ENCODE peak calls at places on chromosomes 6 and 20, in five cellular contexts. Z is K562, B is HepG2, V is H1, E is GM12878. F is an unnamed sample.

GRCh38 chr20:8787090-8787489 is 281.8 kb upstream of the PLCB4 start:
- DNase-seq in Z (no peak), B (no peak), V (no peak), E (no peak), F (no peak)

GRCh38 chr6:115891111-115891669 is 169.5 kb downstream of the FRK start:
- DNase-seq in Z (no peak), B (no peak), V (no peak), E (peak), F (no peak)

GRCh38 chr6:10633216-10633615 is 61.2 kb downstream of the C6orf52 start:
- DNase-seq in Z (no peak), B (peak), V (no peak), E (peak), F (no peak)

GRCh38 chr6:80676386-80676785 is 569.9 kb downstream of the BCKDHB start:
- DNase-seq in Z (no peak), B (no peak), V (no peak), E (no peak), F (no peak)

GRCh38 chr20:10924628-10925266 is 250.9 kb upstream of the JAG1 start:
- DNase-seq in Z (no peak), B (no peak), V (no peak), E (no peak), F (no peak)

GRCh38 chr6:48412656-48413055 is 301.7 kb upstream of the PTCHD4 start:
- DNase-seq in Z (no peak), B (no peak), V (no peak), E (no peak), F (no peak)

GRCh38 chr20:52524865-52525264 is 333.3 kb upstream of the ZFP64 start:
- DNase-seq in Z (no peak), B (no peak), V (no peak), E (no peak), F (no peak)

GRCh38 chr6:135102191-135102590 is 47.6 kb upstream of the HBS1L start:
- DNase-seq in Z (no peak), B (no peak), V (no peak), E (no peak), F (no peak)

GRCh38 chr6:7918403-7918802 is 7.8 kb upstream of the TXNDC5 start:
- DNase-seq in Z (no peak), B (no peak), V (no peak), E (no peak), F (no peak)

GRCh38 chr20:49792006-49792405 is 20.6 kb upstream of the SLC9A8 start:
- DNase-seq in Z (no peak), B (no peak), V (no peak), E (no peak), F (no peak)

GRCh38 chr6:8389034-8389818 is 46.1 kb downstream of the SLC35B3 start:
- DNase-seq in Z (no peak), B (no peak), V (no peak), E (no peak), F (no peak)

GRCh38 chr6:148502773-148503135 is 160.1 kb downstream of the SASH1 start:
- DNase-seq in Z (no peak), B (no peak), V (no peak), E (no peak), F (no peak)

GRCh38 chr6:21610376-21610775 is 16.8 kb downstream of the SOX4 start:
- DNase-seq in Z (no peak), B (no peak), V (no peak), E (no peak), F (no peak)

GRCh38 chr20:19560876-19561480 is 197.1 kb upstream of the RIN2 start:
- DNase-seq in Z (no peak), B (no peak), V (no peak), E (no peak), F (no peak)

GRCh38 chr6:39901670-39902069 is 32.6 kb downstream of the MOCS1 start:
- DNase-seq in Z (no peak), B (no peak), V (no peak), E (no peak), F (no peak)

GRCh38 chr6:79634491-79634890 is 3.4 kb downstream of the SH3BGRL2 start:
- DNase-seq in Z (no peak), B (no peak), V (no peak), E (no peak), F (no peak)

GRCh38 chr6:142507065-142507464 is 205.3 kb downstream of the ADGRG6 start:
- DNase-seq in Z (no peak), B (no peak), V (no peak), E (no peak), F (no peak)

GRCh38 chr6:43627008-43627825 is 1.8 kb downstream of the GTPBP2 start:
- DNase-seq in Z (peak), B (peak), V (no peak), E (peak), F (no peak)

GRCh38 chr6:163349001-163349680 is 65.4 kb upstream of the QKI start:
- DNase-seq in Z (no peak), B (no peak), V (no peak), E (no peak), F (no peak)

GRCh38 chr6:109769213-109769612 is 78.1 kb downstream of the FIG4 start:
- DNase-seq in Z (no peak), B (no peak), V (no peak), E (no peak), F (no peak)

GRCh38 chr6:15969236-15969778 is 159.6 kb upstream of the MYLIP start:
- DNase-seq in Z (no peak), B (no peak), V (no peak), E (no peak), F (no peak)

GRCh38 chr20:52598306-52598705 is 373.9 kb upstream of the TSHZ2 start:
- DNase-seq in Z (no peak), B (no peak), V (no peak), E (no peak), F (no peak)

GRCh38 chr6:121223212-121223611 is 111.1 kb downstream of the TBC1D32 start:
- DNase-seq in Z (no peak), B (no peak), V (no peak), E (no peak), F (no peak)

GRCh38 chr6:36324715-36325114 is 12.0 kb downstream of the BNIP5 start:
- DNase-seq in Z (no peak), B (no peak), V (no peak), E (no peak), F (no peak)

GRCh38 chr20:36467076-36467999 is 74.0 kb upstream of the MYL9 start:
- DNase-seq in Z (no peak), B (no peak), V (no peak), E (no peak), F (no peak)
- TF ChIP-seq CREB1 in Z (no peak), B (no peak), V (no peak), E (no peak), F (no peak)

GRCh38 chr20:32437391-32438074 is 79.4 kb downstream of the ASXL1 start:
- DNase-seq in Z (no peak), B (peak), V (no peak), E (no peak), F (peak)

GRCh38 chr20:32440758-32441078 is 82.6 kb downstream of the ASXL1 start:
- DNase-seq in Z (no peak), B (no peak), V (no peak), E (no peak), F (no peak)

GRCh38 chr20:32440069-32440757 is 82.1 kb downstream of the ASXL1 start:
- DNase-seq in Z (no peak), B (no peak), V (no peak), E (no peak), F (no peak)

GRCh38 chr20:32438331-32438858 is 80.3 kb downstream of the ASXL1 start:
- DNase-seq in Z (no peak), B (no peak), V (no peak), E (no peak), F (no peak)

DNA sequence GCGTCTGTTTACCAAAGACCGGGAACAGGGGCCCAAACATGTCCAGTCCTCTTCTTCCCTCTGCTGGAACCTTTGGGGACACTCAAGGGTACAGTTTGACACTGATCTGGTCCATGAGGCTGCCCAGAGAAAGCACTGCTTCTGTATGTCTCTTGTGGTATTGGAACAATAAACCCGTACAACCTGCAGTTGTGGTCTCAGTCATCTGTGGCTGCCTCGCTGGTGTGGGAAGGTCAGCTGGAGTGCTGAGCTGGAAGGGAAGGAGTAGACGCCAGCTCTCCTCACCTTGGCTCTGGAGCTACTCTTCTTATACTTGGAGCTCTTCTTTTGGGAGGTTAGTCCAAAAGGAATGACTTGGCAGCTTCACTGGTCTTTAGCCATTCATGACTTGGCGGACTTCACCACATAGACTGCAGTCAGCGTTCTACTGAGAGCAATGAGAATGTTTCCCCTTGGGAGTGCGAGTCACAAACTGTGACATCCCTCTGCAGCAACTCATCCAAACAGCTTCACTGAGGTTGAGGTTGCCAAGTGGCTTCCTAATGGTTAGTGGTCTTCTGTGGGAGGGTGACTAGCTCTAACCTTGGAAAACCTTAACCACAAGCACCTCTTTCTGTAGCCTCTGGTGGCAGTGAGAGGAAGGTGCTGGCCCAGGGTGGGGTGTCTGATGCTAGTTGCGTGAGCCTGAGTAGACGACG is 81.2 kb downstream of the ASXL1 start:
- DNase-seq in Z (no peak), B (no peak), V (no peak), E (no peak), F (no peak)
- TF ChIP-seq POLR2AphosphoS5 in Z (no peak), B (peak), V (no peak), E (peak), F (no peak)

GRCh38 chr6:32933661-32934085 is 7.2 kb downstream of the HLA-DMB start:
- DNase-seq in Z (peak), B (peak), V (peak), E (peak), F (peak)

GRCh38 chr6:32937230-32937633 is 3.6 kb downstream of the HLA-DMB start:
- DNase-seq in Z (no peak), B (no peak), V (no peak), E (no peak), F (no peak)

GRCh38 chr6:32938494-32938893 is 2.3 kb downstream of the HLA-DMB start:
- DNase-seq in Z (no peak), B (no peak), V (no peak), E (no peak), F (no peak)

GRCh38 chr6:32936247-32937152 is 4.3 kb downstream of the HLA-DMB start:
- DNase-seq in Z (no peak), B (no peak), V (no peak), E (no peak), F (no peak)

GRCh38 chr6:32935551-32936246 is 5.1 kb downstream of the HLA-DMB start:
- DNase-seq in Z (no peak), B (no peak), V (no peak), E (no peak), F (no peak)
- TF ChIP-seq EZH2 in Z (no peak), B (no peak), V (no peak), E (no peak), F (no peak)

GRCh38 chr20:2986466-2986865 is 57.0 kb upstream of the GNRH2 start:
- DNase-seq in Z (no peak), B (no peak), V (no peak), E (no peak), F (no peak)

GRCh38 chr20:2983508-2983907 is 59.9 kb upstream of the GNRH2 start:
- DNase-seq in Z (no peak), B (no peak), V (no peak), E (no peak), F (no peak)

GRCh38 chr20:2981646-2982045 is 61.8 kb upstream of the GNRH2 start:
- DNase-seq in Z (no peak), B (no peak), V (peak), E (no peak), F (no peak)

GRCh38 chr20:2984028-2984501 is 59.4 kb upstream of the GNRH2 start:
- DNase-seq in Z (no peak), B (no peak), V (peak), E (peak), F (no peak)

GRCh38 chr20:2984956-2985661 is 58.3 kb upstream of the GNRH2 start:
- DNase-seq in Z (no peak), B (no peak), V (peak), E (no peak), F (no peak)
- TF ChIP-seq CREB1 in Z (no peak), B (no peak), V (no peak), E (no peak), F (no peak)

GRCh38 chr20:44727039-44727438 is 11.9 kb downstream of the CCN5 start:
- DNase-seq in Z (no peak), B (no peak), V (no peak), E (no peak), F (no peak)

GRCh38 chr20:44731657-44732056 is 14.0 kb upstream of the KCNK15 start:
- DNase-seq in Z (no peak), B (no peak), V (no peak), E (no peak), F (no peak)

GRCh38 chr20:44725852-44726251 is 10.7 kb downstream of the CCN5 start:
- DNase-seq in Z (no peak), B (no peak), V (no peak), E (no peak), F (no peak)

GRCh38 chr20:44730441-44730840 is 15.2 kb upstream of the KCNK15 start:
- DNase-seq in Z (no peak), B (no peak), V (no peak), E (no peak), F (no peak)

DNA sequence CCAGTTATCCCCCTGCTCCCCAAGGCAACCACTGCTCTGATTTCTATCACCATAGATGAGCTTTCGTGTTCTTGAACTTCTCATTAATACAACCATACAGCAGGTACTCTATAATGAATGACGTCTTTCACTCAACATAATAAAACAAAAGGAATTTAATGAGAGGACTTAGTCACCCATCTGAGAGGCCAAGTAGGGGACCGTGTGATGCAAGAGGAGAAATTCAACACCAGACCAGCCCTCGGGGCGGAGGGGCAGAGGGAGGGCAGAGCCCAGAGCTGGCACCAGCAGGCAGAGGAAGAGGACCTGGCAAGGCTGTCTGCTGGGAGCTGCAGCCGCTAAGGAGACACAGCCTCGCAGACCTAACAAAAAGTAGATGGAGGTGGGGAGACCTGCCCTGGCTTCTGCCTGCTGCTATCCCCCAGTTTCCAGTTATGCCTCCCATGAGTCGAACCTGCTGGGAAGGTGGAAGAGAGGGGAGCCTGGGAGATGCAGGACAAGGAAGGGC is 13.7 kb downstream of the CCN5 start:
- DNase-seq in Z (no peak), B (no peak), V (peak), E (no peak), F (peak)
- TF ChIP-seq POLR2AphosphoS5 in Z (no peak), B (no peak), V (no peak), E (no peak), F (no peak)